ENCODE peak calls at places on chromosomes 12 and 14, in four cellular contexts. A, U, G and P are unnamed samples.

GRCh38 chr14:72711936-72712335 is 182.0 kb downstream of the DPF3 start:
- DNase-seq in U (no peak), A (no peak), G (no peak), P (no peak)

GRCh38 chr12:121442028-121442948 is 42.4 kb downstream of the RNF34 start:
- DNase-seq in G (no peak), U (no peak), A (no peak), P (peak; percentile 33)

GRCh38 chr14:33934043-33934750 is 16.7 kb downstream of the EGLN3 start:
- DNase-seq in U (no peak), A (no peak), G (no peak), P (no peak)

GRCh38 chr12:77938301-77938700 is 107.6 kb downstream of the NAV3 start:
- DNase-seq in U (no peak), A (no peak), G (no peak), P (no peak)

GRCh38 chr12:84128117-84128991 is 784.2 kb downstream of the SLC6A15 start:
- DNase-seq in G (no peak), A (no peak), U (peak; percentile 2), P (peak; percentile 71)

GRCh38 chr12:50914872-50915484 is 37.4 kb upstream of the HIGD1C start:
- DNase-seq in A (no peak), G (no peak), U (no peak), P (no peak)

GRCh38 chr14:39246618-39247017 is 12.9 kb downstream of the MIA2 start:
- DNase-seq in A (peak; percentile 24), U (no peak), G (no peak), P (no peak)

GRCh38 chr14:32230695-32231280 is 27.7 kb upstream of the RNU6-8 start:
- DNase-seq in A (peak; percentile 67), G (no peak), U (no peak), P (no peak)

GRCh38 chr12:62767506-62767905 is 167.4 kb downstream of the PPM1H start:
- DNase-seq in G (no peak), U (no peak), A (peak; percentile 37), P (no peak)

GRCh38 chr14:105933238-105933637 is 406.9 kb downstream of the TMEM121 start:
- DNase-seq in G (no peak), U (no peak), A (no peak), P (peak; percentile 2)

GRCh38 chr12:108332791-108333382 is 6.2 kb downstream of the CMKLR1 start:
- DNase-seq in G (no peak), U (peak; percentile 19), A (no peak), P (no peak)

GRCh38 chr14:93794756-93795155 is 6.5 kb upstream of the PRIMA1 start:
- DNase-seq in U (no peak), G (no peak), A (no peak), P (no peak)

GRCh38 chr12:5987573-5987972 is 42.5 kb upstream of the ANO2 start:
- DNase-seq in A (no peak), U (no peak), G (no peak), P (no peak)

GRCh38 chr14:95267306-95267705 is 52.4 kb downstream of the CLMN start:
- DNase-seq in U (no peak), G (no peak), A (no peak), P (no peak)

GRCh38 chr14:74401504-74402241 is 24.3 kb downstream of the SYNDIG1L start:
- DNase-seq in G (no peak), A (no peak), U (peak; percentile 92), P (peak; percentile 85)

GRCh38 chr12:53994691-53995310 is 5.2 kb upstream of the HOXC9 start:
- DNase-seq in U (no peak), G (no peak), A (no peak), P (no peak)

GRCh38 chr12:9039397-9039977 is 50.1 kb downstream of the KLRG1 start:
- DNase-seq in A (peak; percentile 40), U (peak; percentile 58), G (no peak), P (no peak)

GRCh38 chr14:50018236-50019210 is 97.8 kb downstream of the VCPKMT start:
- DNase-seq in G (no peak), A (peak; percentile 80), U (no peak), P (no peak)

GRCh38 chr12:754871-755562 is 2.6 kb downstream of the WNK1 start:
- DNase-seq in G (no peak), A (peak; percentile 81), U (peak; percentile 42), P (no peak)

GRCh38 chr12:121443193-121443829 is 43.4 kb downstream of the RNF34 start:
- DNase-seq in G (peak; percentile 54), A (peak; percentile 70), U (peak; percentile 83), P (peak; percentile 94)

GRCh38 chr14:69242311-69243224 is 17.4 kb upstream of the GALNT16 start:
- DNase-seq in U (peak; percentile 73), G (no peak), A (peak; percentile 74), P (peak; percentile 52)

GRCh38 chr12:13564266-13564810 is 367.8 kb downstream of the EMP1 start:
- DNase-seq in A (no peak), U (no peak), G (no peak), P (no peak)

GRCh38 chr14:65329481-65329880 is 83.0 kb upstream of the FUT8 start:
- DNase-seq in A (no peak), U (no peak), G (no peak), P (no peak)

GRCh38 chr14:22838631-22839041 is 2.3 kb downstream of the MMP14 start:
- DNase-seq in U (peak; percentile 49), G (no peak), A (peak; percentile 66), P (no peak)

GRCh38 chr14:103650213-103650612 is 21.2 kb downstream of the KLC1 start:
- DNase-seq in G (no peak), A (no peak), U (no peak), P (no peak)

GRCh38 chr12:12503384-12504078 is 59.1 kb downstream of the DUSP16 start:
- DNase-seq in G (peak; percentile 27), A (no peak), U (peak; percentile 71), P (peak; percentile 69)

GRCh38 chr12:32993404-32993803 is 96.8 kb upstream of the PKP2 start:
- DNase-seq in G (no peak), A (no peak), U (no peak), P (no peak)

GRCh38 chr14:90837355-90837754 is 21.1 kb upstream of the TTC7B start:
- DNase-seq in U (no peak), A (peak; percentile 73), G (no peak), P (no peak)

GRCh38 chr14:100713720-100714119 is 13.0 kb upstream of the DLK1 start:
- DNase-seq in A (no peak), U (no peak), G (no peak), P (no peak)

GRCh38 chr12:12336511-12336910 is 13.5 kb downstream of the MANSC1 start:
- DNase-seq in A (no peak), G (no peak), U (no peak), P (no peak)

GRCh38 chr12:91072931-91073330 is 15.1 kb upstream of the KERA start:
- DNase-seq in A (no peak), U (no peak), G (no peak), P (no peak)

GRCh38 chr14:93723001-93723400 is 65.3 kb downstream of the PRIMA1 start:
- DNase-seq in A (no peak), U (no peak), G (no peak), P (no peak)

GRCh38 chr14:29895591-29896043 is 32.0 kb downstream of the PRKD1 start:
- DNase-seq in A (no peak), G (no peak), U (peak; percentile 30), P (no peak)

GRCh38 chr12:75738486-75738885 is 227.1 kb upstream of the KRR1 start:
- DNase-seq in A (peak; percentile 42), U (no peak), G (no peak), P (no peak)

DNA sequence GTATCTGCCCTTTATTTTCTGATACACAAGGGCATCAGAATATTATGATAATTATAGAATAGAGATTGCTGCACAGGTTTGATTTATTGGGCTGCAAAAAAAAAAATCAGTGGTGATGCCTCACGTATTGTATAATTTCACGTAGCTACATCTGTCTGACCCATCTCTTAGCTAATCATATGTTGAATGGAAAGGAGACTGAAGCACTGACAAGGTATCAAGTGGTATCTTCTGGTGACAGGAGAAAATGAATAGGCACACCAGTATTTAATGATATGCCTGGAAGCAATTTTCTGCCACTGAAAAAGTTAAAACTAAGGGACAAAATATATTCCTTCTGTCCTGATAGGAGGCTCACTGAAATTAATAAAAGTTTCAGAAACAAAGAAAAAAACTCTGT is 837.2 kb upstream of the FBXO33 start:
- DNase-seq in G (no peak), A (no peak), U (no peak), P (no peak)
- H2BK5ac ChIP-seq in G (no peak overlapping the region), A (no peak overlapping the region), U (no peak overlapping the region), P (no peak overlapping the region)

GRCh38 chr14:97413991-97414717 is 617.0 kb downstream of the VRK1 start:
- DNase-seq in G (no peak), U (peak; percentile 53), A (no peak), P (peak; percentile 67)

GRCh38 chr14:97414718-97415098 is 617.5 kb downstream of the VRK1 start:
- DNase-seq in A (no peak), G (no peak), U (no peak), P (no peak)

GRCh38 chr14:97417331-97417730 is 620.1 kb downstream of the VRK1 start:
- DNase-seq in A (no peak), G (no peak), U (no peak), P (no peak)

GRCh38 chr14:97415907-97416306 is 618.7 kb downstream of the VRK1 start:
- DNase-seq in U (no peak), A (no peak), G (no peak), P (no peak)

GRCh38 chr14:97416550-97416949 is 619.4 kb downstream of the VRK1 start:
- DNase-seq in U (no peak), G (no peak), A (no peak), P (no peak)
- H3K56ac ChIP-seq in U (no peak overlapping the region), G (no peak overlapping the region), A (no peak overlapping the region), P (no peak overlapping the region)

GRCh38 chr12:129673807-129674206 is 230.0 kb downstream of the TMEM132D start:
- DNase-seq in U (no peak), G (no peak), A (no peak), P (no peak)

GRCh38 chr12:129681151-129681550 is 222.7 kb downstream of the TMEM132D start:
- DNase-seq in U (no peak), G (no peak), A (no peak), P (no peak)

GRCh38 chr12:129672110-129672509 is 231.7 kb downstream of the TMEM132D start:
- DNase-seq in A (no peak), U (no peak), G (no peak), P (no peak)

GRCh38 chr12:129676411-129676810 is 227.4 kb downstream of the TMEM132D start:
- DNase-seq in U (no peak), G (no peak), A (no peak), P (no peak)

GRCh38 chr12:129675947-129676346 is 227.9 kb downstream of the TMEM132D start:
- DNase-seq in A (no peak), U (no peak), G (no peak), P (no peak)
- H3K4ac ChIP-seq in A (no peak overlapping the region), U (no peak overlapping the region), G (no peak overlapping the region), P (no peak overlapping the region)

DNA sequence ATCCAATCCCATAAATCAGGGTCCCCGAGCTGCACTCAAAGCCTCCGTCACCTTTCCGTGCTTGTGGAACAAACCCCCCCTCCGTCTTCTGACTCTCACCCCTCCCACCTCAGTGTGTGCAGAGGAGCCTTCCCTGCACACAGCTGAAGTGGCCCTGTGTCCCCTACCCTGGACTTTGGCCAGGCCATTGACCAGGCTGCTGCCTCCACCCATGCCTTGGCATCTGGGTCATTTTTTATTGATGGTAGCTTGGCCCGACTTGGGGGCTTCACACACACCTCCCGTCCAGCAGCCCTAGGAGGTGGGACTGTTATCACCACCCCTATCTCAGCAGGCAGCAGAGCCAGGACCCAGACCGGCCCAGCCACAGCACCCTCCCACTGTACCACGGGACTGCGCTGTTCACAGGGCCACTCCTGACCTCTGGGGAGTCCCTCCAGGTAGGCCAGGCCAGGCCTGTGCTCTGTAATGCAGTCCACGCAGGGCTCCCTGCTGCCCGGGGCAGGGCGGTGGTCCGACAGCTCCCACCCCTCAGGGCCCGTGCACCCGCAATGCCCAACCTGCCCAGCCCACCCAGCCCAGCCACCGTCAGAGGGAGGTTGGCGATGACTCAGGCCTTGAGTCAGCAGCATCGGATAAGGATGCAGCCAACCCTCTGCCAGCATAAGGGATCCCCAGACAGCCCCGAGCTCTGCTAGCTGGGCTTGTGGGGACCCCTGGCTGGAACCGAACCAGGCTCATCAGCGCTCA is 9.2 kb upstream of the INF2 start:
- DNase-seq in A (peak; percentile 85), U (peak; percentile 68), G (no peak), P (no peak)
- H2BK5ac ChIP-seq in A (peak overlapping the region; percentile 98), U (peak overlapping the region; percentile 96), G (peak overlapping the region; percentile 80), P (no peak overlapping the region)